ENCODE peak calls at places on chromosomes 1 and 21, in four cellular contexts. A is CD8-positive, alpha-beta memory T cell; U is tibial artery; D is NCI-H1930. G is an unnamed sample.

GRCh38 chr1:93322349-93322748 is 23.4 kb upstream of the DR1 start:
- DNase-seq in A (no peak), U (no peak), D (no peak), G (no peak)

GRCh38 chr1:246566128-246566807 is at the start of the genes CNST and TFB2M:
- DNase-seq in A (peak; percentile 90), U (peak; percentile 98), D (peak; percentile 96), G (peak; percentile 88)

GRCh38 chr1:20250346-20250989 is 40.2 kb upstream of the VWA5B1 start:
- DNase-seq in A (no peak), U (no peak), D (no peak), G (no peak)

GRCh38 chr1:13788795-13789194 is 88.8 kb downstream of the PRDM2 start:
- DNase-seq in A (no peak), U (no peak), D (no peak), G (no peak)

GRCh38 chr1:13539683-13540082 is 25.9 kb upstream of the LRRC38 start:
- DNase-seq in A (no peak), U (no peak), D (no peak), G (no peak)

GRCh38 chr1:45101947-45102346 is 89.9 kb downstream of the UROD start:
- DNase-seq in A (no peak), U (no peak), D (no peak), G (no peak)

GRCh38 chr1:8941906-8942305 is 3.8 kb upstream of the CA6 start:
- DNase-seq in A (no peak), U (no peak), D (no peak), G (no peak)

GRCh38 chr21:23936224-23936623 is 1671.1 kb downstream of the MRPL39 start:
- DNase-seq in A (no peak), U (no peak), D (no peak), G (no peak)

GRCh38 chr21:46667191-46667734 is 31.8 kb downstream of the PRMT2 start:
- DNase-seq in A (no peak), U (no peak), D (no peak), G (no peak)

GRCh38 chr1:240804475-240804874 is 192.5 kb upstream of the GREM2 start:
- DNase-seq in A (no peak), U (no peak), D (no peak), G (no peak)

GRCh38 chr1:196660912-196661311 is 9.1 kb downstream of the CFH start:
- DNase-seq in A (no peak), U (no peak), D (no peak), G (no peak)

GRCh38 chr1:63922848-63923247 is 149.0 kb downstream of the ROR1 start:
- DNase-seq in A (no peak), U (no peak), D (no peak), G (no peak)

GRCh38 chr1:6602669-6603423 is at the start of gene KLHL21:
- DNase-seq in A (peak; percentile 82), U (peak; percentile 86), D (peak; percentile 45), G (peak; percentile 84)

GRCh38 chr21:44471341-44471740 is 16.0 kb downstream of the LRRC3 start:
- DNase-seq in A (no peak), U (no peak), D (no peak), G (no peak)

GRCh38 chr21:39885119-39885848 is 18.0 kb downstream of the PCP4 start:
- DNase-seq in A (no peak), U (no peak), D (peak; percentile 74), G (no peak)

GRCh38 chr1:6872573-6873261 is 87.5 kb downstream of the CAMTA1 start:
- DNase-seq in A (no peak), U (no peak), D (no peak), G (no peak)

GRCh38 chr1:53556657-53557227 is 97.5 kb downstream of the DMRTB1 start:
- DNase-seq in A (no peak), U (no peak), D (no peak), G (no peak)

GRCh38 chr1:95903060-95903459 is 669.0 kb downstream of the RWDD3 start:
- DNase-seq in A (no peak), U (no peak), D (peak; percentile 26), G (no peak)

GRCh38 chr1:151243683-151244216 is 10.8 kb upstream of the PSMD4 start:
- DNase-seq in A (no peak), U (no peak), D (no peak), G (no peak)

GRCh38 chr1:91546876-91547275 is 46.2 kb downstream of the CDC7 start:
- DNase-seq in A (no peak), U (no peak), D (no peak), G (no peak)

GRCh38 chr1:69921501-69921900 is 283.9 kb downstream of the LRRC40 start:
- DNase-seq in A (no peak), U (no peak), D (no peak), G (no peak)